ENCODE peak calls at places on chromosomes 7 and 10, in six cellular contexts. T, M, C, K, H and Q are unnamed samples.

GRCh38 chr10:60377955-60378354 is 11.7 kb downstream of the ANK3 start:
- DNase-seq in T (peak; percentile 13), M (no peak), C (no peak), K (no peak), H (no peak), Q (no peak)

GRCh38 chr10:131656446-131656845 is 244.4 kb upstream of the PPP2R2D start:
- DNase-seq in T (no peak), M (no peak), C (no peak), K (no peak), H (no peak), Q (no peak)

GRCh38 chr7:151754142-151754590 is 122.7 kb downstream of the PRKAG2 start:
- DNase-seq in T (peak; percentile 98), M (peak; percentile 76), C (peak; percentile 89), K (no peak), H (peak; percentile 97), Q (peak; percentile 85)

GRCh38 chr10:105797234-105797890 is 1156.3 kb downstream of the SORCS3 start:
- DNase-seq in T (peak; percentile 11), M (peak; percentile 4), C (peak; percentile 8), K (peak; percentile 5), H (peak; percentile 1), Q (peak; percentile 56)

GRCh38 chr10:75058142-75058541 is 53.3 kb upstream of the SAMD8 start:
- DNase-seq in T (no peak), M (no peak), C (no peak), K (no peak), H (no peak), Q (no peak)

GRCh38 chr7:134071355-134072331 is 55.5 kb upstream of the LRGUK start:
- DNase-seq in T (no peak), M (no peak), C (no peak), K (peak; percentile 16), H (no peak), Q (no peak)

GRCh38 chr10:110497438-110498086 is at the start of gene DUSP5:
- DNase-seq in T (peak; percentile 85), M (peak; percentile 86), C (peak; percentile 75), K (peak; percentile 75), H (peak; percentile 96), Q (peak; percentile 96)

GRCh38 chr10:133465191-133465949 is 11.6 kb downstream of the SCART1 start:
- DNase-seq in T (no peak), M (no peak), C (no peak), K (no peak), H (no peak), Q (no peak)

GRCh38 chr10:122461367-122461728 is at the start of gene HTRA1:
- DNase-seq in T (peak; percentile 49), M (no peak), C (no peak), K (no peak), H (peak; percentile 67), Q (no peak)

GRCh38 chr10:132987671-132988571 is 45.6 kb upstream of the CFAP46 start:
- DNase-seq in T (no peak), M (no peak), C (no peak), K (no peak), H (no peak), Q (peak; percentile 60)

GRCh38 chr10:35007858-35008301 is 82.3 kb downstream of the CUL2 start:
- DNase-seq in T (no peak), M (no peak), C (no peak), K (no peak), H (no peak), Q (no peak)

GRCh38 chr7:147276783-147277370 is 1160.3 kb downstream of the CNTNAP2 start:
- DNase-seq in T (no peak), M (no peak), C (no peak), K (no peak), H (no peak), Q (no peak)

GRCh38 chr10:125001313-125002043 is 59.6 kb downstream of the ZRANB1 start:
- DNase-seq in T (no peak), M (no peak), C (no peak), K (no peak), H (no peak), Q (no peak)

GRCh38 chr10:125343118-125343752 is 182.9 kb upstream of the CTBP2 start:
- DNase-seq in T (peak; percentile 20), M (no peak), C (peak; percentile 7), K (no peak), H (peak; percentile 51), Q (peak; percentile 36)

GRCh38 chr10:5627486-5628044 is 38.8 kb downstream of the ASB13 start:
- DNase-seq in T (no peak), M (no peak), C (peak; percentile 70), K (no peak), H (no peak), Q (no peak)

GRCh38 chr10:79140906-79141305 is 72.1 kb downstream of the ZMIZ1 start:
- DNase-seq in T (no peak), M (no peak), C (no peak), K (no peak), H (no peak), Q (no peak)

GRCh38 chr10:125005312-125006187 is 63.6 kb downstream of the ZRANB1 start:
- DNase-seq in T (no peak), M (no peak), C (no peak), K (no peak), H (no peak), Q (no peak)

GRCh38 chr7:10802011-10802410 is 171.7 kb upstream of the PHF14 start:
- DNase-seq in T (no peak), M (no peak), C (no peak), K (no peak), H (no peak), Q (no peak)

GRCh38 chr10:132632091-132632561 is 94.5 kb downstream of the INPP5A start:
- DNase-seq in T (no peak), M (no peak), C (no peak), K (no peak), H (no peak), Q (no peak)

GRCh38 chr10:28054211-28054888 is 55.5 kb upstream of the ODAD2 start:
- DNase-seq in T (no peak), M (no peak), C (no peak), K (no peak), H (peak; percentile 49), Q (no peak)

GRCh38 chr7:155459133-155459866 is 1.4 kb downstream of the EN2 start:
- DNase-seq in T (no peak), M (no peak), C (no peak), K (no peak), H (no peak), Q (no peak)

GRCh38 chr7:65980478-65981250 is 1.3 kb downstream of the GUSB start:
- DNase-seq in T (no peak), M (peak; percentile 56), C (no peak), K (peak; percentile 59), H (peak; percentile 16), Q (peak; percentile 90)

GRCh38 chr7:25359471-25360059 is 131.3 kb upstream of the NPVF start:
- DNase-seq in T (no peak), M (no peak), C (no peak), K (no peak), H (no peak), Q (no peak)

GRCh38 chr10:89086801-89087513 is 96.4 kb downstream of the FAS start:
- DNase-seq in T (no peak), M (no peak), C (no peak), K (no peak), H (no peak), Q (peak; percentile 95)

GRCh38 chr10:110684800-110685446 is 40.8 kb downstream of the RBM20 start:
- DNase-seq in T (no peak), M (no peak), C (no peak), K (no peak), H (no peak), Q (no peak)

GRCh38 chr10:78862328-78862640 is 206.5 kb upstream of the ZMIZ1 start:
- DNase-seq in T (no peak), M (no peak), C (no peak), K (no peak), H (no peak), Q (no peak)

DNA sequence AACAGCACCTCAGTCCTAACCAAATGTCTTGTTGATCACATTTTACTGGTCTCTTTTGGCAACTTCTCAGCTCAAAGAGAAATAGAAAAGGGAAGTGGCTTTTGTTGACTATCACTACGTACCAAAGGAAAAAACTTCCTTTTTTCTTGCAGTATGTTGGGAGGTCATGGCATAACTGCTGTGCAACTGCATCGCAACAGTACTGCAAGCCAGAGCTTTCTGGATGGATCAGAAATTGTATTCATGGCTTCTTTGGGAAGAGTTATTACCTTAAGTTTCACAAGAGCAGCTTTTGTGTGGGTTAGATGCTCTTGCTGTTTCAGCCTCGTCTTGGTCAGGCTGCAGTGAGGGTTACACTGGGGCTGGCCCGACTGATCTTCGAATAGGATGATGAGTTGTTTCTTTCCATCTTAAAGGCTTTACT is 153.3 kb downstream of the CELF2 start:
- DNase-seq in T (no peak), M (no peak), C (no peak), K (no peak), H (peak; percentile 47), Q (peak; percentile 77)
- TF ChIP-seq POLR2A in T (no peak), M (no peak), C (no peak), K (peak; percentile 33), H (no peak), Q (no peak)

GRCh38 chr10:129971381-129972144 is 7.5 kb upstream of the EBF3 start:
- DNase-seq in T (peak; percentile 63), M (peak; percentile 54), C (peak; percentile 8), K (no peak), H (peak; percentile 35), Q (peak; percentile 90)

GRCh38 chr10:129968937-129969527 is 5.0 kb upstream of the EBF3 start:
- DNase-seq in T (peak; percentile 58), M (no peak), C (peak; percentile 9), K (no peak), H (peak; percentile 36), Q (peak; percentile 82)

GRCh38 chr10:129970404-129971364 is 6.6 kb upstream of the EBF3 start:
- DNase-seq in T (no peak), M (no peak), C (no peak), K (no peak), H (no peak), Q (peak; percentile 82)

GRCh38 chr10:129968020-129968861 is 4.2 kb upstream of the EBF3 start:
- DNase-seq in T (no peak), M (no peak), C (no peak), K (no peak), H (no peak), Q (no peak)

GRCh38 chr10:129969528-129970264 is 5.6 kb upstream of the EBF3 start:
- DNase-seq in T (no peak), M (no peak), C (no peak), K (no peak), H (no peak), Q (peak; percentile 9)
- H3K4me3 ChIP-seq in T (no peak overlapping the region), M (no peak overlapping the region), C (no peak overlapping the region), K (no peak overlapping the region), H (no peak overlapping the region), Q (peak overlapping the region; percentile 54)

GRCh38 chr10:66058594-66058993 is 867.2 kb upstream of the LRRTM3 start:
- DNase-seq in T (no peak), M (no peak), C (no peak), K (no peak), H (no peak), Q (no peak)
- TF ChIP-seq MYC in T (no peak), M (no peak), C (no peak), K (no peak), H (no peak), Q (no peak)

DNA sequence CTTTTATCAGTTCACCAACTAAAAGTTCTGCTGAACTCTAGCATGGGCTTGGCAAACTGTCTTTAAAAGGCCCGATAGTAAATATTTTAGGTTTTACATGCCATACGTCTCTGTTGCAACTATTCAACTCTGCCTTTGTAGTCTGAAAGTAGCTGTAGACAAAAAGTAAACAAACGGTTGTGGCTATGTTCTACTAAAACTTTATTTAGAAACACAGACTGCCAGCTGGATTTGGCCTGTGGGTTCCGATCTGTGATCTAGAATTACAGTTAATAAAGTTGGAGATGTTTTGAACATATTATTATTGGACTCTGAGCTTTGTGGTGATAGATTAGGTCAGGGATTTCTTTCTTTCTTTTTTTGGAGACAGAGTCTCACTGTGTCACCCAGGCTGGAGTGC is 33.1 kb downstream of the VPS50 start:
- DNase-seq in T (no peak), M (no peak), C (peak; percentile 25), K (no peak), H (no peak), Q (no peak)
- TF ChIP-seq POLR2A in T (no peak), M (no peak), C (no peak), K (no peak), H (no peak), Q (no peak)